ENCODE peak calls at places on chromosomes 6 and 20, in eight cellular contexts. W is uterus, J is left ventricle myocardium inferior, P is A549, M is brain microvascular endothelial cell, B is endodermal cell, V is upper lobe of right lung, T is stomach. O is an unnamed sample.

GRCh38 chr20:19888269-19888669 is 128.9 kb upstream of the NAA20 start:
- DNase-seq in V (no peak), M (no peak), J (no peak), B (no peak), W (peak; percentile 21), T (no peak), P (no peak), O (no peak)

GRCh38 chr6:166942393-166943168 is 13.8 kb downstream of the RNASET2 start:
- DNase-seq in T (no peak), W (no peak), P (no peak), B (no peak), M (no peak), V (no peak), J (no peak), O (no peak)

GRCh38 chr6:49516147-49516505 is 16.4 kb downstream of the GLYATL3 start:
- DNase-seq in W (no peak), J (no peak), B (no peak), M (no peak), V (no peak), T (no peak), P (no peak), O (no peak)

GRCh38 chr6:7264686-7265384 is 48.2 kb downstream of the SSR1 start:
- DNase-seq in W (no peak), P (no peak), J (no peak), M (no peak), T (peak; percentile 10), B (no peak), V (no peak), O (no peak)

GRCh38 chr6:114055758-114056157 is 84.8 kb upstream of the HDAC2 start:
- DNase-seq in B (no peak), P (no peak), T (no peak), W (no peak), J (no peak), M (no peak), V (no peak), O (no peak)

GRCh38 chr20:47576516-47577033 is 74.9 kb downstream of the NCOA3 start:
- DNase-seq in P (peak; percentile 81), J (peak; percentile 42), V (no peak), B (peak; percentile 61), T (peak; percentile 55), W (peak; percentile 60), M (peak; percentile 92), O (no peak)

GRCh38 chr20:40343390-40343789 is 345.6 kb downstream of the MAFB start:
- DNase-seq in V (no peak), T (no peak), P (no peak), J (no peak), B (no peak), M (no peak), W (no peak), O (no peak)

GRCh38 chr6:2763876-2764540 is 1.2 kb upstream of the WRNIP1 start:
- DNase-seq in T (no peak), M (no peak), J (no peak), V (no peak), B (no peak), P (no peak), W (no peak), O (no peak)

GRCh38 chr6:110495949-110496348 is 19.5 kb upstream of the SLC22A16 start:
- DNase-seq in M (no peak), B (no peak), P (no peak), W (no peak), J (no peak), T (no peak), V (no peak), O (no peak)

GRCh38 chr6:144285798-144286502 is 815 bp downstream of the UTRN start:
- DNase-seq in M (peak; percentile 26), B (peak; percentile 80), V (peak; percentile 92), W (peak; percentile 68), T (peak; percentile 74), J (peak; percentile 83), P (peak; percentile 40), O (peak; percentile 93)

DNA sequence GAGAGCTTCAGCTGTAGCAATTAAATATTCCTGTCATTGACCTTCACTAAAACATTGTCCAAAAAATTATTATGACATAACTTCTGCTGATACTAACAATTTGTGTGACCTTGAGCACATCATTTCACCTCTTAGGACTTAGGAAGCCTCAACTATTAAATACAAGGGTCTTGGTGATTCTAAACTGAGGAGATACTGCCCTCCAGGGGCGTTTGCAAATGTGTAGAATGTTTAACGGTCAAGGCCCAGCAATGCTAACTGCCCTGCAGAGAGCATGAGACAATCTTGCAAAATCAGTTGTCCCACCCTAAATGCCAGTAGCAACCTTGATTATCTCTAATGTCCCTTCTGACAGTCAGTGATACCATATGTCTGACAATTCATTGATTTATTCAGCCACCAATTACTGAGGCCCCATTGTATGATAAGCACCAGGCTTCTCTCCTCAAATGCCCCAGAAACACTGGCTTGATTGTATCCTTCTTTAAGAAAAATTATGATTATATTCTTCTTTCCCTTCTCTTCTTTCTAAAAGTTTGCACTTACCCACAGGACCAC is 284.1 kb upstream of the PLN start:
- DNase-seq in P (no peak), V (no peak), J (no peak), T (no peak), M (peak; percentile 38), B (peak; percentile 75), W (no peak), O (no peak)
- TF ChIP-seq CTCF in P (no peak), V (peak; percentile 42), J (peak; percentile 66), T (no peak), M (peak; percentile 57), B (peak; percentile 84), W (peak; percentile 31), O (no peak)

DNA sequence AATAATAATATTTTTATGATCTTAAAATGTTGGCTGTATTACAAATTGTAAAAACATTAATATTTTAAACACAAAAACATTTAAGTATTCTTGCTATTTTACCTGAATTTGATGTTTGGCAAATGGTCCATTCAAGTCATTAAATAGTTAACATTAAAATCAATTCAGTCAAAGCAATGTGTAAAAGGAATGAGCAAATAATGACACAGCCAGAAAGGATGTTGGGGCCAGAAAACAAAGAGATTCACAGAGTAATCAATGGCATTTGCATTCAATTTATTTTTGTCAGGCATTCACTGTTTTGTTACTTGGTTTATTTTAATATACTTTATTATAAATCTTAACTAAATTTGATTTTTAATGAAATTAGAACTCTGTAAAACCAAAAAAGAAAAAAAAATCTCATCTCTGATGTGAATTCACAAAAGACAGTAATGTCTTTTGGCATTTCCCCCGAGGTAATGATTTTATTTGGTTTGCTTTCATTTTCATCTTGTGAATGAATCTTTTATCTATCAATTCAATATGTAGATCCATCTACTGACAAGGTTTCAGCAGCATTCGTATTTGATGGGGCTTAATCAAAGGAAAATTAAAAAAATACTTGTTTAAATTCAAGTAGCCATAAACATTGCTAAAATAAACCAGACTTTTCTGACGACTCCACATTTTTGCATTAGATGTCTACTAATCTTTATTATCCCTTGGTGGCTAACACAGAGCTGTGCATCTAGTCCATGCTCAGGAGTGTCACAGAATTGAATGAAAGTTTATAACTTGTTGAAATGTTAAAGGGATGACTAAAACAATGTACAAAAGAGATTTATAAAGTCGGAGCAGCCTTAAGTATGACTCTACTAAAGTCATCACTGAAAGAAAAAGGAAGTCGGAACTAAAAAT is 866.7 kb upstream of the GJE1 start:
- DNase-seq in W (no peak), B (no peak), M (no peak), T (no peak), P (no peak), J (no peak), V (no peak), O (no peak)
- H3K4me3 ChIP-seq in W (no peak overlapping the region), B (no peak overlapping the region), M (peak overlapping the region; percentile 36), T (peak overlapping the region; percentile 5), P (peak overlapping the region; percentile 37), J (peak overlapping the region; percentile 26), V (peak overlapping the region; percentile 14), O (peak overlapping the region; percentile 48)

GRCh38 chr6:87174078-87174579 is 18.8 kb downstream of the ZNF292 start:
- DNase-seq in J (peak; percentile 31), T (no peak), V (no peak), P (no peak), B (no peak), M (no peak), W (no peak), O (no peak)
- H3K27ac ChIP-seq in J (peak overlapping the region; percentile 46), T (no peak overlapping the region), V (no peak overlapping the region), P (no peak overlapping the region), B (no peak overlapping the region), M (no peak overlapping the region), W (no peak overlapping the region), O (no peak overlapping the region)

GRCh38 chr20:45935416-45936046 is 1.0 kb downstream of the PCIF1 start:
- DNase-seq in M (no peak), V (no peak), W (no peak), B (no peak), J (no peak), T (no peak), P (peak; percentile 19), O (no peak)

GRCh38 chr20:45934587-45935415 is at the start of gene PCIF1:
- DNase-seq in J (peak; percentile 98), M (peak; percentile 98), B (peak; percentile 99), V (peak; percentile 99), T (peak; percentile 99), P (peak; percentile 99), W (peak; percentile 99), O (peak; percentile 98)

GRCh38 chr20:45937765-45938164 is 3.3 kb downstream of the PCIF1 start:
- DNase-seq in V (no peak), P (no peak), W (no peak), T (no peak), M (peak; percentile 38), J (no peak), B (no peak), O (no peak)

GRCh38 chr20:45934046-45934586 is 367 bp upstream of the PCIF1 start:
- DNase-seq in B (peak; percentile 81), T (peak; percentile 50), V (peak; percentile 87), W (peak; percentile 72), J (peak; percentile 70), M (no peak), P (peak; percentile 54), O (peak; percentile 87)

GRCh38 chr20:45933231-45934045 is 1.0 kb upstream of the PCIF1 start:
- DNase-seq in M (peak; percentile 62), V (peak; percentile 80), B (peak; percentile 95), T (peak; percentile 64), J (peak; percentile 73), W (peak; percentile 78), P (peak; percentile 91), O (no peak)
- TF ChIP-seq CTCF in M (peak; percentile 60), V (peak; percentile 38), B (peak; percentile 58), T (peak; percentile 9), J (peak; percentile 59), W (no peak), P (peak; percentile 19), O (no peak)

GRCh38 chr20:34516038-34516873 is at the start of gene DYNLRB1:
- DNase-seq in M (peak; percentile 94), W (peak; percentile 97), B (peak; percentile 98), V (peak; percentile 98), J (peak; percentile 97), P (peak; percentile 93), T (peak; percentile 98), O (peak; percentile 97)
- H3K4me3 ChIP-seq in M (peak within 1 kb of the TSS; percentile 88), W (peak within 1 kb of the TSS; percentile 72), B (peak within 1 kb of the TSS; percentile 100), V (peak within 1 kb of the TSS; percentile 76), J (peak within 1 kb of the TSS; percentile 87), P (peak within 1 kb of the TSS; percentile 80), T (peak within 1 kb of the TSS; percentile 77), O (peak within 1 kb of the TSS; percentile 78)

DNA sequence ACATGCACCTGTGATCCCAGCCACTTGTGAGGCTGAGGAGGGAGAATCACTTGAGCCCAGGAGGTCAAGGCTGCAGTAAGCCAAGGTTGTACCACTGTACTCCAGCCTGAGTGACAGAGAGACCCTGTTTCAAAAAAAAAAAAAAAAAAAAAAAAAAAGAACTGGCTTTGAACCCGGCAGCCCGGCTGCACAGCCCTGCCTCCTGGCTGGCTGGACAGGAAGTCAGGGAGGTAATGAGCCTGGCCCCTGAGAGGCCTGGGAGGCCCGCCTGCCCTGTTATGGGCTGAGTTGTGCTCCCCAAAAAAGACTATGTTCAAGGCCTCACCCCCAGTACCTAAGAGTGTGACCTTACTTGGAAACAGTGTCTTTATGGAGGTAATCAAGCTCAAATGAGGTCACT is 65.6 kb downstream of the ABHD12 start:
- DNase-seq in V (no peak), B (peak; percentile 17), W (no peak), J (no peak), M (no peak), P (no peak), T (no peak), O (no peak)
- H3K27ac ChIP-seq in V (peak overlapping the region; percentile 47), B (no peak overlapping the region), W (no peak overlapping the region), J (peak overlapping the region; percentile 2), M (no peak overlapping the region), P (no peak overlapping the region), T (no peak overlapping the region), O (no peak overlapping the region)

O was measured in coronary artery.